ENCODE peak calls at places on chromosomes 13 and 19, in ten cellular contexts. T is psoas muscle; C is neuronal stem cell; K is Right ventricle myocardium inferior; F is AG09319; L is left colon; E is progenitor cell of endocrine pancreas; I is CD8-positive, alpha-beta T cell; P is IMR-90; M is stimulated activated CD4-positive, alpha-beta T cell treated with anti-CD3 and anti-CD28 coated beads, Interleukin-4, amount 100 ng/mL, for 24 hours. O is an unnamed sample.

GRCh38 chr13:51821666-51822065 is 17.7 kb upstream of the DHRS12 start:
- DNase-seq in T (no peak), C (no peak), K (no peak), F (no peak), L (no peak), E (no peak), I (peak), P (no peak), M (no peak), O (no peak)

GRCh38 chr19:28393574-28394336 is 819.2 kb downstream of the UQCRFS1 start:
- DNase-seq in T (no peak), C (no peak), K (no peak), F (no peak), L (no peak), E (no peak), I (no peak), P (no peak), M (no peak), O (peak)

GRCh38 chr13:78121459-78122348 is 203.1 kb upstream of the EDNRB start:
- DNase-seq in T (peak), C (peak), K (no peak), F (peak), L (no peak), E (no peak), I (peak), P (peak), M (peak), O (peak)

GRCh38 chr19:53308339-53308811 is 25.2 kb upstream of the ZNF845 start:
- DNase-seq in T (no peak), C (peak), K (no peak), F (no peak), L (no peak), E (peak), I (no peak), P (no peak), M (no peak), O (peak)

GRCh38 chr19:1243768-1244692 is 2.5 kb downstream of the ATP5F1D start:
- DNase-seq in T (peak), C (no peak), K (peak), F (peak), L (peak), E (peak), I (peak), P (peak), M (peak), O (peak)

GRCh38 chr19:19463348-19464117 is 51.8 kb downstream of the TSSK6 start:
- DNase-seq in T (peak), C (no peak), K (no peak), F (no peak), L (no peak), E (no peak), I (no peak), P (peak), M (no peak), O (no peak)

GRCh38 chr13:107202371-107203023 is 634.6 kb upstream of the ARGLU1 start:
- DNase-seq in T (no peak), C (no peak), K (peak), F (no peak), L (no peak), E (no peak), I (no peak), P (peak), M (no peak), O (no peak)

GRCh38 chr13:40982772-40983171 is 36.3 kb downstream of the ELF1 start:
- DNase-seq in T (no peak), C (no peak), K (no peak), F (no peak), L (peak), E (no peak), I (peak), P (peak), M (peak), O (peak)

GRCh38 chr19:14118165-14119051 is 846 bp upstream of the PRKACA start:
- DNase-seq in T (peak), C (peak), K (peak), F (peak), L (peak), E (no peak), I (peak), P (peak), M (peak), O (no peak)

GRCh38 chr13:50731400-50731799 is 112.1 kb downstream of the DLEU7 start:
- DNase-seq in T (no peak), C (no peak), K (no peak), F (peak), L (no peak), E (no peak), I (no peak), P (peak), M (no peak), O (no peak)

GRCh38 chr13:33316890-33317289 is 31.3 kb upstream of the STARD13 start:
- DNase-seq in T (no peak), C (no peak), K (no peak), F (no peak), L (no peak), E (no peak), I (no peak), P (peak), M (no peak), O (no peak)

GRCh38 chr13:107124129-107124718 is 556.3 kb upstream of the ARGLU1 start:
- DNase-seq in T (no peak), C (peak), K (no peak), F (no peak), L (no peak), E (no peak), I (no peak), P (peak), M (no peak), O (peak)

GRCh38 chr13:69296130-69296529 is 811.5 kb upstream of the ATXN8OS start:
- DNase-seq in T (no peak), C (no peak), K (no peak), F (no peak), L (no peak), E (no peak), I (no peak), P (no peak), M (no peak), O (no peak)

GRCh38 chr13:99061411-99061810 is 83.5 kb upstream of the DOCK9 start:
- DNase-seq in T (no peak), C (no peak), K (no peak), F (no peak), L (no peak), E (no peak), I (no peak), P (no peak), M (no peak), O (no peak)

GRCh38 chr19:21580818-21581217 is 75.4 kb downstream of the ZNF429 start:
- DNase-seq in T (no peak), C (no peak), K (no peak), F (no peak), L (no peak), E (no peak), I (no peak), P (no peak), M (no peak), O (no peak)

GRCh38 chr19:7550169-7550770 is 14.8 kb downstream of the PNPLA6 start:
- DNase-seq in T (peak), C (no peak), K (no peak), F (no peak), L (no peak), E (no peak), I (no peak), P (no peak), M (no peak), O (no peak)

GRCh38 chr19:56840452-56841193 is at the start of the genes PEG3 and ZIM2:
- DNase-seq in T (peak), C (peak), K (peak), F (no peak), L (peak), E (no peak), I (no peak), P (no peak), M (no peak), O (no peak)

GRCh38 chr13:36718146-36718545 is 44.3 kb downstream of the SERTM1 start:
- DNase-seq in T (no peak), C (no peak), K (no peak), F (no peak), L (no peak), E (no peak), I (no peak), P (peak), M (no peak), O (no peak)

GRCh38 chr13:50715402-50716146 is 127.9 kb downstream of the DLEU7 start:
- DNase-seq in T (peak), C (no peak), K (peak), F (no peak), L (peak), E (no peak), I (no peak), P (no peak), M (no peak), O (no peak)

GRCh38 chr19:50230379-50231351 is 27.2 kb downstream of the MYH14 start:
- DNase-seq in T (no peak), C (no peak), K (no peak), F (no peak), L (no peak), E (no peak), I (no peak), P (no peak), M (no peak), O (peak)

GRCh38 chr19:7418575-7418974 is 69.8 kb downstream of the ARHGEF18 start:
- DNase-seq in T (no peak), C (no peak), K (no peak), F (no peak), L (no peak), E (no peak), I (no peak), P (no peak), M (no peak), O (no peak)

GRCh38 chr13:51070005-51070649 is 40.9 kb downstream of the C13orf42 start:
- DNase-seq in T (peak), C (peak), K (peak), F (peak), L (peak), E (peak), I (peak), P (peak), M (peak), O (peak)

GRCh38 chr13:113741101-113741731 is 17.8 kb upstream of the TMEM255B start:
- DNase-seq in T (no peak), C (no peak), K (peak), F (no peak), L (no peak), E (no peak), I (peak), P (no peak), M (no peak), O (peak)

GRCh38 chr13:30329009-30329585 is 21.7 kb upstream of the KATNAL1 start:
- DNase-seq in T (no peak), C (no peak), K (no peak), F (no peak), L (no peak), E (no peak), I (no peak), P (no peak), M (no peak), O (no peak)

GRCh38 chr13:72255908-72256307 is 388.9 kb upstream of the DACH1 start:
- DNase-seq in T (no peak), C (peak), K (no peak), F (no peak), L (peak), E (peak), I (no peak), P (no peak), M (no peak), O (peak)

GRCh38 chr13:102291587-102292218 is 110.1 kb downstream of the FGF14 start:
- DNase-seq in T (no peak), C (no peak), K (no peak), F (no peak), L (no peak), E (no peak), I (no peak), P (peak), M (no peak), O (no peak)

GRCh38 chr19:398719-399118 is 10.2 kb downstream of the C2CD4C start:
- DNase-seq in T (peak), C (no peak), K (peak), F (no peak), L (peak), E (peak), I (no peak), P (no peak), M (no peak), O (no peak)

GRCh38 chr19:34253711-34254551 is 423 bp upstream of the GARRE1 start:
- DNase-seq in T (peak), C (peak), K (peak), F (no peak), L (peak), E (peak), I (no peak), P (peak), M (no peak), O (peak)

GRCh38 chr19:37763488-37763887 is 15.9 kb downstream of the ZNF573 start:
- DNase-seq in T (no peak), C (no peak), K (no peak), F (no peak), L (no peak), E (no peak), I (no peak), P (peak), M (no peak), O (no peak)

GRCh38 chr19:30073152-30074000 is 131.3 kb downstream of the URI1 start:
- DNase-seq in T (peak), C (no peak), K (peak), F (no peak), L (peak), E (no peak), I (no peak), P (no peak), M (no peak), O (no peak)

GRCh38 chr19:15418112-15418587 is 638 bp downstream of the AKAP8L start:
- DNase-seq in T (no peak), C (no peak), K (peak), F (peak), L (no peak), E (no peak), I (no peak), P (no peak), M (no peak), O (no peak)

O was measured in RPMI8226.